ENCODE peak calls at places on chromosomes 1 and 21, in four cellular contexts. M is HEK293T, L is K562, C is GM12878. Q is an unnamed sample.
A peak's percentile ranks its signal among the peaks of the same experiment; 100 is the strongest.

GRCh38 chr1:17798799-17799382 is 43.8 kb downstream of the ACTL8 start:
- DNase-seq in M (no peak), L (no peak), C (no peak), Q (no peak)

GRCh38 chr21:34642211-34643075 is 26.4 kb upstream of the CLIC6 start:
- DNase-seq in M (no peak), L (no peak), C (peak; percentile 87), Q (no peak)

GRCh38 chr1:6460349-6461236 is 5.4 kb downstream of the TNFRSF25 start:
- DNase-seq in M (no peak), L (no peak), C (no peak), Q (no peak)

GRCh38 chr1:29236993-29237905 is 927 bp downstream of the PTPRU start:
- DNase-seq in M (peak; percentile 65), L (no peak), C (no peak), Q (peak; percentile 34)

GRCh38 chr21:33234618-33235520 is 5.1 kb downstream of the IFNAR2 start:
- DNase-seq in M (no peak), L (peak; percentile 28), C (no peak), Q (no peak)

GRCh38 chr1:233598891-233599541 is 14.9 kb upstream of the KCNK1 start:
- DNase-seq in M (no peak), L (no peak), C (peak; percentile 76), Q (no peak)

GRCh38 chr1:191579019-191579418 is 579.2 kb upstream of the RGS18 start:
- DNase-seq in M (no peak), L (no peak), C (no peak), Q (no peak)

GRCh38 chr1:21861602-21862429 is 49.8 kb downstream of the LDLRAD2 start:
- DNase-seq in M (no peak), L (no peak), C (no peak), Q (peak; percentile 65)

GRCh38 chr1:221310180-221310579 is 430.9 kb downstream of the HLX start:
- DNase-seq in M (no peak), L (no peak), C (no peak), Q (no peak)

GRCh38 chr1:240031009-240031408 is 60.7 kb upstream of the FMN2 start:
- DNase-seq in M (no peak), L (no peak), C (no peak), Q (peak; percentile 2)

GRCh38 chr1:101388904-101389546 is 152.2 kb downstream of the S1PR1 start:
- DNase-seq in M (no peak), L (no peak), C (peak; percentile 90), Q (no peak)

GRCh38 chr1:180952657-180953013 is 39.9 kb downstream of the KIAA1614 start:
- DNase-seq in M (no peak), L (no peak), C (no peak), Q (no peak)

GRCh38 chr1:179012033-179012432 is 13.7 kb upstream of the FAM20B start:
- DNase-seq in M (no peak), L (no peak), C (no peak), Q (no peak)

GRCh38 chr1:89757532-89757931 is 63.3 kb upstream of the LRRC8D start:
- DNase-seq in M (no peak), L (no peak), C (no peak), Q (no peak)

GRCh38 chr1:117208580-117208979 is 2.1 kb downstream of the VTCN1 start:
- DNase-seq in M (no peak), L (no peak), C (no peak), Q (no peak)

GRCh38 chr1:19395678-19396192 is 83.6 kb downstream of the SLC66A1 start:
- DNase-seq in M (no peak), L (no peak), C (no peak), Q (no peak)

GRCh38 chr1:105362438-105362837 is 1612.7 kb downstream of the AMY1C start:
- DNase-seq in M (no peak), L (no peak), C (no peak), Q (no peak)

GRCh38 chr1:82446251-82446650 is 645.5 kb downstream of the ADGRL2 start:
- DNase-seq in M (no peak), L (no peak), C (no peak), Q (no peak)

GRCh38 chr1:186683637-186684410 is 3.6 kb upstream of the PTGS2 start:
- DNase-seq in M (no peak), L (no peak), C (no peak), Q (no peak)

GRCh38 chr1:170586321-170586855 is 54.4 kb downstream of the GORAB start:
- DNase-seq in M (no peak), L (no peak), C (no peak), Q (no peak)

GRCh38 chr1:14606632-14607031 is 8.1 kb downstream of the KAZN start:
- DNase-seq in M (no peak), L (peak; percentile 24), C (no peak), Q (no peak)

GRCh38 chr1:76298399-76298798 is 223.9 kb downstream of the ST6GALNAC3 start:
- DNase-seq in M (peak; percentile 27), L (no peak), C (no peak), Q (no peak)

GRCh38 chr1:230356869-230357778 is 69.0 kb downstream of the PGBD5 start:
- DNase-seq in M (no peak), L (no peak), C (no peak), Q (no peak)

GRCh38 chr1:184210048-184210447 is 158.5 kb downstream of the TSEN15 start:
- DNase-seq in M (no peak), L (no peak), C (no peak), Q (no peak)

GRCh38 chr1:14115976-14116375 is 416.0 kb downstream of the PRDM2 start:
- DNase-seq in M (no peak), L (no peak), C (no peak), Q (no peak)

GRCh38 chr1:28329395-28330153 is 734 bp downstream of the MED18 start:
- DNase-seq in M (no peak), L (peak; percentile 70), C (no peak), Q (peak; percentile 21)

GRCh38 chr1:96995351-96995750 is 273.8 kb downstream of the PTBP2 start:
- DNase-seq in M (no peak), L (no peak), C (no peak), Q (no peak)

GRCh38 chr1:162069334-162070093 is at the start of gene NOS1AP:
- DNase-seq in M (peak; percentile 89), L (peak; percentile 83), C (no peak), Q (peak; percentile 59)

GRCh38 chr1:26530540-26530897 is 958 bp downstream of the RPS6KA1 start:
- DNase-seq in M (no peak), L (peak; percentile 56), C (no peak), Q (no peak)

GRCh38 chr1:110765640-110766335 is 91.0 kb upstream of the KCNA3 start:
- DNase-seq in M (peak; percentile 63), L (peak; percentile 65), C (no peak), Q (peak; percentile 25)

GRCh38 chr21:45841033-45841432 is 140.5 kb upstream of the COL6A1 start:
- DNase-seq in M (no peak), L (no peak), C (no peak), Q (no peak)

GRCh38 chr1:17670587-17671313 is 84.4 kb upstream of the ACTL8 start:
- DNase-seq in M (no peak), L (no peak), C (no peak), Q (no peak)

GRCh38 chr1:15038232-15039016 is 115.1 kb upstream of the TMEM51 start:
- DNase-seq in M (peak; percentile 62), L (peak; percentile 67), C (no peak), Q (peak; percentile 61)

GRCh38 chr1:115545791-115546733 is 95.7 kb upstream of the VANGL1 start:
- DNase-seq in M (peak; percentile 68), L (peak; percentile 30), C (no peak), Q (peak; percentile 60)

GRCh38 chr21:35016071-35016470 is 33.0 kb downstream of the RUNX1 start:
- DNase-seq in M (no peak), L (no peak), C (no peak), Q (no peak)

GRCh38 chr1:111139234-111139955 is 498 bp downstream of the DRAM2 start:
- DNase-seq in M (peak; percentile 69), L (peak; percentile 77), C (peak; percentile 60), Q (peak; percentile 44)

GRCh38 chr1:215568287-215568692 is 1.2 kb downstream of the KCTD3 start:
- DNase-seq in M (no peak), L (peak; percentile 68), C (no peak), Q (no peak)

GRCh38 chr1:52919051-52919719 is 2.4 kb downstream of the ECHDC2 start:
- DNase-seq in M (no peak), L (no peak), C (no peak), Q (no peak)

GRCh38 chr1:97668945-97669344 is 251.9 kb downstream of the DPYD start:
- DNase-seq in M (no peak), L (no peak), C (no peak), Q (no peak)

DNA sequence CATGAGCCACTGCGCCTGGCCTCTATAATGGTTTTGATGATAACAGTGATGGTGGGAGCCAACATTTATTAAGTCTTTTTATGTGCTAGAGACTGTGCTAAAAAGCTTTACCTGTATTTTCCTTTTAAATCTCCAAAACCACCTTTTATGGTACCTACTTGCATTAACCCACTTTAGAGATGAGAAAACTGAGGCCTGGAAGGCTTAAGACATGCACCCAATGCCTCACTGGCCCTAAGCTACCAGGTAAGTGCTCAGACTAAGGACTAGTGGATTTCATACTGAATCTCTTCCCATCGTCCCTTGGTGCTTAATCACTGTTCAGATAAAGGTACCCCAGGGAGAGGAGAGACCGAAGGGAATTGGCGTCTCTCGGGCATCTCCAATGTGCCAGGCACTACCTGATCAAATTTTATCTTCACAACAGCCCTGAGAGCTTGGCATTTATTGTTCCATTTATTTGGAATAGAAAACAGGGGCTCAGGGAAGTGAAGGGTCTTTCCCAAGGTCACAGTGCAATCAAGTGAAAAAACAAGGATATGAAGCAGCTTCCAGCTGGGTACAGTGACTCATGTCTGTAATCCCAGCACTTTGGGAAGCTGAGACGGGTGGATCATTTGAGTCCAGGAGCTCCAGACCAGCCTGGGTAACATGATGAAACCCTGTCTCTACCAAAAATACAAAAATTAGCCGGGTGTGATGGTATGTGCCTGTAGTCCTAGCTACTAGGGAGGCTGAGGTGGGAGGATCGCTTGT is 84.2 kb downstream of the LACTBL1 start:
- DNase-seq in M (no peak), L (no peak), C (no peak), Q (no peak)
- TF ChIP-seq FOXK2 in M (no peak), L (no peak), C (no peak), Q (no peak)

GRCh38 chr1:176068256-176068655 is 138.8 kb downstream of the COP1 start:
- DNase-seq in M (no peak), L (no peak), C (no peak), Q (no peak)

DNA sequence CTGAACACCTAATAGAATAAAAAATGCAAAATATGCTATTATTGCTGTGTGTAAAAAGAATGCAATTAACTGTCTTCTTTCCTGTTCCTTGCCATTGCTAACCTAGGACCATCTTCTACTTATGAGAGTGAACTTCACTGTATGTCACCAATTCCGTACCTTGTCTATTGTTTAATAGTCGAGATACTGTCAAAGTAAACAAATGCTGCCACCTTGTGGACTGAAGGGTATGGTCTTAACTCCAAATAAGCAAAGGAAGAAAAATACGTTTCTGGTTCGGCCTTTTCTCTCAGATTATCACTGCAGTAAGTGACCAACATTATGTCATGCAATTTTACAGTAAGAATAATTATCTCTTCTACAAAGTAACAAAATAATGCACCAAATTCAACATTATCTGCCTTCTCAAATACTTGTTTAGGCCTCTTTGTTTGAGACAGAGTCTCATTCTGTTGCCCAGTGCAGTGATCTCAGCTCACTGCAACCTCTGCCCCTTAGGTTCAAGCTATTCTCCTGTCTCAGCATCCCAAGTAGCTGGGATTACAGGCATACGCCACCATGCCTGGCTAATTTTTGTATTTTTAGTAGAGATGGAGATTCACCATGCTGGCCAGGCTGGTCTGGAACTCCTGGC is 133.4 kb downstream of the COP1 start:
- DNase-seq in M (peak; percentile 53), L (peak; percentile 79), C (peak; percentile 7), Q (peak; percentile 57)
- TF ChIP-seq FOXK2 in M (no peak), L (no peak), C (no peak), Q (no peak)

GRCh38 chr1:57112148-57112547 is 146.3 kb upstream of the C8B start:
- DNase-seq in M (no peak), L (no peak), C (no peak), Q (no peak)
- TF ChIP-seq FOXK2 in M (no peak), L (no peak), C (no peak), Q (no peak)

GRCh38 chr1:224438989-224439388 is 4.4 kb upstream of the WDR26 start:
- DNase-seq in M (no peak), L (no peak), C (no peak), Q (peak; percentile 91)
- TF ChIP-seq FOXK2 in M (no peak), L (no peak), C (no peak), Q (no peak)

Q was measured in HepG2.